ENCODE peak calls at places on chromosome 13, in five cellular contexts. V, N, A, T and Y are unnamed samples.

GRCh38 chr13:107590556-107590955 is 624.8 kb downstream of the LIG4 start:
- DNase-seq in A (no peak), N (no peak), V (no peak), T (peak; percentile 30), Y (no peak)

GRCh38 chr13:36788276-36788675 is 30.7 kb upstream of the RFXAP start:
- DNase-seq in A (no peak), N (no peak), T (no peak), V (no peak), Y (no peak)

GRCh38 chr13:44523176-44524017 is 52.7 kb downstream of the TSC22D1 start:
- DNase-seq in V (no peak), A (no peak), T (no peak), N (no peak), Y (peak; percentile 3)

GRCh38 chr13:21638319-21639282 is 32.3 kb upstream of the FGF9 start:
- DNase-seq in N (peak; percentile 22), V (no peak), T (no peak), A (no peak), Y (no peak)

GRCh38 chr13:32426191-32426980 is 1.5 kb downstream of the N4BP2L1 start:
- DNase-seq in N (peak; percentile 30), T (no peak), V (no peak), A (peak; percentile 56), Y (no peak)

GRCh38 chr13:109412232-109412935 is 374.0 kb downstream of the IRS2 start:
- DNase-seq in V (peak; percentile 23), N (no peak), T (peak; percentile 66), A (no peak), Y (no peak)

GRCh38 chr13:27920677-27921420 is 1.0 kb downstream of the PDX1 start:
- DNase-seq in T (no peak), N (no peak), A (no peak), V (no peak), Y (no peak)

GRCh38 chr13:113207890-113208423 is 512 bp downstream of the PCID2 start:
- DNase-seq in T (no peak), N (no peak), V (no peak), A (no peak), Y (no peak)

GRCh38 chr13:49292742-49293498 is 45.2 kb downstream of the CDADC1 start:
- DNase-seq in A (peak; percentile 30), N (no peak), T (no peak), V (no peak), Y (peak; percentile 46)

GRCh38 chr13:99689955-99690354 is 188.7 kb downstream of the TM9SF2 start:
- DNase-seq in N (no peak), A (no peak), T (no peak), V (no peak), Y (no peak)

GRCh38 chr13:61247149-61247936 is 168.3 kb downstream of the PCDH20 start:
- DNase-seq in A (no peak), N (no peak), T (no peak), V (no peak), Y (no peak)

GRCh38 chr13:24821207-24821606 is 57.2 kb downstream of the RNF17 start:
- DNase-seq in A (no peak), T (no peak), V (no peak), N (no peak), Y (no peak)

GRCh38 chr13:51935326-51936171 is 73.8 kb downstream of the CCDC70 start:
- DNase-seq in N (no peak), A (no peak), V (no peak), T (no peak), Y (no peak)

GRCh38 chr13:33262069-33262487 is 23.5 kb downstream of the STARD13 start:
- DNase-seq in T (no peak), V (peak; percentile 32), N (no peak), A (no peak), Y (no peak)

GRCh38 chr13:92896842-92897241 is 329.8 kb upstream of the GPC6 start:
- DNase-seq in T (no peak), V (no peak), N (no peak), A (no peak), Y (no peak)

GRCh38 chr13:51525567-51526165 is 58.6 kb upstream of the WDFY2 start:
- DNase-seq in A (no peak), T (no peak), V (no peak), N (no peak), Y (no peak)

GRCh38 chr13:44710576-44710975 is 134.4 kb upstream of the TSC22D1 start:
- DNase-seq in T (no peak), N (no peak), V (no peak), A (no peak), Y (no peak)

GRCh38 chr13:108776650-108777049 is 147.2 kb downstream of the MYO16 start:
- DNase-seq in T (no peak), V (no peak), A (no peak), N (no peak), Y (no peak)

GRCh38 chr13:113972451-113973217 is 1.2 kb downstream of the C13orf46 start:
- DNase-seq in A (no peak), T (no peak), V (no peak), N (no peak), Y (no peak)

GRCh38 chr13:48319458-48320395 is 16.2 kb downstream of the RB1 start:
- DNase-seq in A (no peak), N (no peak), V (no peak), T (no peak), Y (no peak)

GRCh38 chr13:75829874-75830273 is 193.7 kb downstream of the LMO7 start:
- DNase-seq in N (no peak), A (no peak), T (no peak), V (no peak), Y (no peak)

GRCh38 chr13:36231236-36231635 is 16.9 kb upstream of the SOHLH2 start:
- DNase-seq in A (no peak), V (no peak), T (no peak), N (no peak), Y (no peak)

GRCh38 chr13:20232556-20233277 is 598 bp upstream of the GJB6 start:
- DNase-seq in A (no peak), T (no peak), V (no peak), N (no peak), Y (no peak)

GRCh38 chr13:113407531-113408393 is 43.8 kb upstream of the GRTP1 start:
- DNase-seq in N (no peak), A (no peak), T (no peak), V (no peak), Y (no peak)